ENCODE peak calls at places on chromosomes 2 and 18, in four cellular contexts. One of them, this sample, is unnamed.
A peak's percentile ranks its signal among the peaks of the same experiment; 100 is the strongest.

GRCh38 chr2:230642966-230643365 is 69.7 kb upstream of the CAB39 start:
- DNase-seq in activated CD8-positive, alpha-beta memory T cell treated with anti-CD3 and anti-CD28 coated beads, Interleukin-2, amount 50 U/mL, for 4 hours: no peak
- DNase-seq in body of pancreas: no peak
- DNase-seq in stimulated activated CD4-positive, alpha-beta T cell treated with anti-CD3 and anti-CD28 coated beads, Interleukin-12 subunit alpha, Interleukin-12 subunit beta, amount 100 ng/mL, for 4 hours: no peak
- DNase-seq in this sample: no peak

GRCh38 chr2:197229509-197230458 is 80.8 kb downstream of the ANKRD44 start:
- DNase-seq in activated CD8-positive, alpha-beta memory T cell treated with anti-CD3 and anti-CD28 coated beads, Interleukin-2, amount 50 U/mL, for 4 hours: no peak
- DNase-seq in body of pancreas: no peak
- DNase-seq in stimulated activated CD4-positive, alpha-beta T cell treated with anti-CD3 and anti-CD28 coated beads, Interleukin-12 subunit alpha, Interleukin-12 subunit beta, amount 100 ng/mL, for 4 hours: no peak
- DNase-seq in this sample: no peak

GRCh38 chr2:117786520-117786919 is 28.0 kb upstream of the DDX18 start:
- DNase-seq in activated CD8-positive, alpha-beta memory T cell treated with anti-CD3 and anti-CD28 coated beads, Interleukin-2, amount 50 U/mL, for 4 hours: no peak
- DNase-seq in body of pancreas: no peak
- DNase-seq in stimulated activated CD4-positive, alpha-beta T cell treated with anti-CD3 and anti-CD28 coated beads, Interleukin-12 subunit alpha, Interleukin-12 subunit beta, amount 100 ng/mL, for 4 hours: no peak
- DNase-seq in this sample: no peak

GRCh38 chr2:219912530-219912929 is 285.1 kb downstream of the SLC4A3 start:
- DNase-seq in activated CD8-positive, alpha-beta memory T cell treated with anti-CD3 and anti-CD28 coated beads, Interleukin-2, amount 50 U/mL, for 4 hours: no peak
- DNase-seq in body of pancreas: no peak
- DNase-seq in stimulated activated CD4-positive, alpha-beta T cell treated with anti-CD3 and anti-CD28 coated beads, Interleukin-12 subunit alpha, Interleukin-12 subunit beta, amount 100 ng/mL, for 4 hours: no peak
- DNase-seq in this sample: peak; percentile 5

GRCh38 chr2:233350708-233351107 is 3.6 kb upstream of the DGKD start:
- DNase-seq in activated CD8-positive, alpha-beta memory T cell treated with anti-CD3 and anti-CD28 coated beads, Interleukin-2, amount 50 U/mL, for 4 hours: peak; percentile 59
- DNase-seq in body of pancreas: no peak
- DNase-seq in stimulated activated CD4-positive, alpha-beta T cell treated with anti-CD3 and anti-CD28 coated beads, Interleukin-12 subunit alpha, Interleukin-12 subunit beta, amount 100 ng/mL, for 4 hours: peak; percentile 21
- DNase-seq in this sample: peak; percentile 90

GRCh38 chr2:167862787-167863186 is 384.6 kb downstream of the STK39 start:
- DNase-seq in activated CD8-positive, alpha-beta memory T cell treated with anti-CD3 and anti-CD28 coated beads, Interleukin-2, amount 50 U/mL, for 4 hours: no peak
- DNase-seq in body of pancreas: no peak
- DNase-seq in stimulated activated CD4-positive, alpha-beta T cell treated with anti-CD3 and anti-CD28 coated beads, Interleukin-12 subunit alpha, Interleukin-12 subunit beta, amount 100 ng/mL, for 4 hours: no peak
- DNase-seq in this sample: no peak

GRCh38 chr2:43960921-43961320 is 34.9 kb downstream of the LRPPRC start:
- DNase-seq in activated CD8-positive, alpha-beta memory T cell treated with anti-CD3 and anti-CD28 coated beads, Interleukin-2, amount 50 U/mL, for 4 hours: no peak
- DNase-seq in body of pancreas: no peak
- DNase-seq in stimulated activated CD4-positive, alpha-beta T cell treated with anti-CD3 and anti-CD28 coated beads, Interleukin-12 subunit alpha, Interleukin-12 subunit beta, amount 100 ng/mL, for 4 hours: no peak
- DNase-seq in this sample: no peak

GRCh38 chr18:56255381-56255780 is 383.0 kb downstream of the TXNL1 start:
- DNase-seq in activated CD8-positive, alpha-beta memory T cell treated with anti-CD3 and anti-CD28 coated beads, Interleukin-2, amount 50 U/mL, for 4 hours: no peak
- DNase-seq in body of pancreas: no peak
- DNase-seq in stimulated activated CD4-positive, alpha-beta T cell treated with anti-CD3 and anti-CD28 coated beads, Interleukin-12 subunit alpha, Interleukin-12 subunit beta, amount 100 ng/mL, for 4 hours: no peak
- DNase-seq in this sample: no peak

GRCh38 chr18:1659190-1659589 is 754.5 kb downstream of the ADCYAP1 start:
- DNase-seq in activated CD8-positive, alpha-beta memory T cell treated with anti-CD3 and anti-CD28 coated beads, Interleukin-2, amount 50 U/mL, for 4 hours: no peak
- DNase-seq in body of pancreas: no peak
- DNase-seq in stimulated activated CD4-positive, alpha-beta T cell treated with anti-CD3 and anti-CD28 coated beads, Interleukin-12 subunit alpha, Interleukin-12 subunit beta, amount 100 ng/mL, for 4 hours: no peak
- DNase-seq in this sample: no peak

GRCh38 chr2:23618265-23618664 is 233.3 kb downstream of the KLHL29 start:
- DNase-seq in activated CD8-positive, alpha-beta memory T cell treated with anti-CD3 and anti-CD28 coated beads, Interleukin-2, amount 50 U/mL, for 4 hours: no peak
- DNase-seq in body of pancreas: no peak
- DNase-seq in stimulated activated CD4-positive, alpha-beta T cell treated with anti-CD3 and anti-CD28 coated beads, Interleukin-12 subunit alpha, Interleukin-12 subunit beta, amount 100 ng/mL, for 4 hours: no peak
- DNase-seq in this sample: no peak

GRCh38 chr2:207165121-207166038 is at the start of gene KLF7:
- DNase-seq in activated CD8-positive, alpha-beta memory T cell treated with anti-CD3 and anti-CD28 coated beads, Interleukin-2, amount 50 U/mL, for 4 hours: peak; percentile 53
- DNase-seq in body of pancreas: peak; percentile 60
- DNase-seq in stimulated activated CD4-positive, alpha-beta T cell treated with anti-CD3 and anti-CD28 coated beads, Interleukin-12 subunit alpha, Interleukin-12 subunit beta, amount 100 ng/mL, for 4 hours: peak; percentile 54
- DNase-seq in this sample: peak; percentile 86

GRCh38 chr2:237699870-237700582 is 72.6 kb downstream of the LRRFIP1 start:
- DNase-seq in activated CD8-positive, alpha-beta memory T cell treated with anti-CD3 and anti-CD28 coated beads, Interleukin-2, amount 50 U/mL, for 4 hours: no peak
- DNase-seq in body of pancreas: no peak
- DNase-seq in stimulated activated CD4-positive, alpha-beta T cell treated with anti-CD3 and anti-CD28 coated beads, Interleukin-12 subunit alpha, Interleukin-12 subunit beta, amount 100 ng/mL, for 4 hours: no peak
- DNase-seq in this sample: no peak

GRCh38 chr2:95271381-95271971 is 2.8 kb upstream of the PROM2 start:
- DNase-seq in activated CD8-positive, alpha-beta memory T cell treated with anti-CD3 and anti-CD28 coated beads, Interleukin-2, amount 50 U/mL, for 4 hours: no peak
- DNase-seq in body of pancreas: peak; percentile 8
- DNase-seq in stimulated activated CD4-positive, alpha-beta T cell treated with anti-CD3 and anti-CD28 coated beads, Interleukin-12 subunit alpha, Interleukin-12 subunit beta, amount 100 ng/mL, for 4 hours: no peak
- DNase-seq in this sample: peak; percentile 30

This sample was measured in SJSA1.